ENCODE peak calls at places on chromosomes 11 and 22, in five cellular contexts. M, D, Y, P and E are unnamed samples.
A peak's percentile ranks its signal among the peaks of the same experiment; 100 is the strongest.

GRCh38 chr11:20192641-20193040 is 32.4 kb upstream of the DBX1 start:
- DNase-seq in M (no peak), Y (no peak), D (no peak), P (no peak), E (no peak)

GRCh38 chr22:44080936-44081853 is 57.1 kb downstream of the PARVB start:
- DNase-seq in M (peak; percentile 79), P (peak; percentile 76), D (peak; percentile 64), Y (peak; percentile 72), E (peak; percentile 88)

GRCh38 chr11:120810251-120810650 is 213.7 kb upstream of the TBCEL start:
- DNase-seq in M (no peak), Y (no peak), D (peak; percentile 4), P (no peak), E (no peak)

GRCh38 chr11:20160425-20161229 is at the start of gene DBX1:
- DNase-seq in Y (no peak), D (no peak), P (no peak), M (no peak), E (no peak)

GRCh38 chr11:3885855-3886254 is 30.4 kb downstream of the STIM1 start:
- DNase-seq in P (no peak), M (no peak), D (no peak), Y (no peak), E (no peak)

GRCh38 chr11:35389897-35390462 is 29.4 kb downstream of the SLC1A2 start:
- DNase-seq in P (no peak), Y (no peak), D (no peak), M (no peak), E (no peak)

GRCh38 chr11:63829823-63830489 is 9.0 kb upstream of the MARK2 start:
- DNase-seq in M (no peak), D (peak; percentile 46), Y (no peak), P (no peak), E (no peak)

GRCh38 chr11:120510406-120511115 is 987 bp upstream of the GRIK4 start:
- DNase-seq in D (no peak), P (no peak), M (no peak), Y (no peak), E (no peak)

GRCh38 chr11:67293090-67293489 is 4.0 kb downstream of the ANKRD13D start:
- DNase-seq in M (no peak), Y (no peak), D (peak; percentile 84), P (no peak), E (no peak)

GRCh38 chr22:38230108-38230825 is 28.5 kb downstream of the MAFF start:
- DNase-seq in Y (peak; percentile 61), D (peak; percentile 47), M (no peak), P (no peak), E (peak; percentile 40)

GRCh38 chr22:20604776-20605221 is 97.4 kb downstream of the MED15 start:
- DNase-seq in P (no peak), D (no peak), M (no peak), Y (no peak), E (no peak)

GRCh38 chr11:19861171-19861570 is 148.5 kb downstream of the NAV2 start:
- DNase-seq in D (no peak), Y (no peak), M (no peak), P (no peak), E (no peak)

GRCh38 chr11:121426476-121427454 is 25.3 kb upstream of the SORL1 start:
- DNase-seq in D (no peak), P (no peak), Y (peak; percentile 57), M (no peak), E (no peak)

GRCh38 chr11:119100246-119100959 is 1.2 kb downstream of the DPAGT1 start:
- DNase-seq in D (peak; percentile 65), Y (no peak), M (no peak), P (no peak), E (peak; percentile 60)

GRCh38 chr11:64711138-64711943 is 11.7 kb downstream of the NRXN2 start:
- DNase-seq in P (no peak), Y (no peak), D (no peak), M (no peak), E (no peak)

GRCh38 chr11:19311306-19312030 is 70.7 kb upstream of the E2F8 start:
- DNase-seq in D (peak; percentile 61), M (peak; percentile 22), P (no peak), Y (peak; percentile 52), E (peak; percentile 74)

GRCh38 chr11:100639140-100639539 is 47.9 kb upstream of the ARHGAP42 start:
- DNase-seq in P (no peak), D (peak; percentile 29), Y (no peak), M (peak; percentile 18), E (peak; percentile 68)

GRCh38 chr11:113014731-113015455 is 53.7 kb downstream of the NCAM1 start:
- DNase-seq in M (peak; percentile 53), Y (peak; percentile 71), D (no peak), P (no peak), E (no peak)

GRCh38 chr11:119509969-119510401 is 87.0 kb upstream of the THY1 start:
- DNase-seq in M (no peak), P (no peak), D (peak; percentile 97), Y (peak; percentile 22), E (peak; percentile 83)

GRCh38 chr11:114044042-114044871 is 15.3 kb upstream of the ZBTB16 start:
- DNase-seq in Y (peak; percentile 33), P (no peak), M (no peak), D (no peak), E (no peak)

GRCh38 chr11:75140269-75141138 is 10.4 kb upstream of the SLCO2B1 start:
- DNase-seq in M (peak; percentile 51), D (peak; percentile 18), P (peak; percentile 65), Y (peak; percentile 69), E (peak; percentile 62)

GRCh38 chr11:119928047-119928446 is 199.0 kb upstream of the NECTIN1 start:
- DNase-seq in M (no peak), D (no peak), Y (no peak), P (no peak), E (no peak)

GRCh38 chr11:45289369-45289768 is 3.2 kb upstream of the SYT13 start:
- DNase-seq in M (no peak), Y (no peak), D (peak; percentile 83), P (no peak), E (peak; percentile 34)

GRCh38 chr11:118340437-118340836 is 2.1 kb downstream of the CD3D start:
- DNase-seq in M (no peak), P (no peak), D (no peak), Y (no peak), E (no peak)

GRCh38 chr22:37026325-37026724 is 6.8 kb downstream of the MPST start:
- DNase-seq in M (no peak), P (no peak), Y (peak; percentile 41), D (no peak), E (no peak)

GRCh38 chr11:113148652-113149051 is 165.7 kb upstream of the TTC12 start:
- DNase-seq in Y (no peak), D (no peak), M (no peak), P (no peak), E (no peak)

GRCh38 chr11:127074151-127074761 is 73.7 kb upstream of the KIRREL3 start:
- DNase-seq in M (no peak), D (peak; percentile 9), P (no peak), Y (no peak), E (peak; percentile 59)

GRCh38 chr11:14908214-14908880 is 16.3 kb upstream of the CYP2R1 start:
- DNase-seq in Y (no peak), P (no peak), M (no peak), D (peak; percentile 47), E (peak; percentile 54)

GRCh38 chr11:10504490-10504889 is 36.5 kb downstream of the RNF141 start:
- DNase-seq in P (no peak), M (no peak), Y (no peak), D (no peak), E (no peak)

GRCh38 chr11:285021-285893 is 3.7 kb upstream of the PGGHG start:
- DNase-seq in Y (no peak), P (peak; percentile 43), D (no peak), M (peak; percentile 8), E (no peak)

GRCh38 chr11:22670803-22671202 is 4.4 kb downstream of the GAS2 start:
- DNase-seq in M (no peak), P (no peak), Y (no peak), D (no peak), E (no peak)

GRCh38 chr22:38455530-38456271 is 702 bp upstream of the KCNJ4 start:
- DNase-seq in M (no peak), D (no peak), P (no peak), Y (no peak), E (peak; percentile 60)

GRCh38 chr11:60835472-60835871 is 6.4 kb upstream of the CCDC86 start:
- DNase-seq in Y (no peak), M (no peak), D (peak; percentile 58), P (no peak), E (no peak)

GRCh38 chr11:35567737-35568465 is 42.5 kb upstream of the PAMR1 start:
- DNase-seq in M (no peak), P (no peak), D (no peak), Y (no peak), E (no peak)

GRCh38 chr11:18452927-18453326 is 2.7 kb upstream of the LDHAL6A start:
- DNase-seq in P (no peak), Y (no peak), D (peak; percentile 68), M (no peak), E (peak; percentile 19)

GRCh38 chr11:2401436-2401984 is 960 bp downstream of the TSSC4 start:
- DNase-seq in D (no peak), Y (no peak), M (no peak), P (no peak), E (no peak)
- H3K4me3 ChIP-seq in D (peak overlapping the region; percentile 99), Y (peak overlapping the region; percentile 91), M (peak overlapping the region; percentile 85), P (peak overlapping the region; percentile 100), E (peak overlapping the region; percentile 100)

DNA sequence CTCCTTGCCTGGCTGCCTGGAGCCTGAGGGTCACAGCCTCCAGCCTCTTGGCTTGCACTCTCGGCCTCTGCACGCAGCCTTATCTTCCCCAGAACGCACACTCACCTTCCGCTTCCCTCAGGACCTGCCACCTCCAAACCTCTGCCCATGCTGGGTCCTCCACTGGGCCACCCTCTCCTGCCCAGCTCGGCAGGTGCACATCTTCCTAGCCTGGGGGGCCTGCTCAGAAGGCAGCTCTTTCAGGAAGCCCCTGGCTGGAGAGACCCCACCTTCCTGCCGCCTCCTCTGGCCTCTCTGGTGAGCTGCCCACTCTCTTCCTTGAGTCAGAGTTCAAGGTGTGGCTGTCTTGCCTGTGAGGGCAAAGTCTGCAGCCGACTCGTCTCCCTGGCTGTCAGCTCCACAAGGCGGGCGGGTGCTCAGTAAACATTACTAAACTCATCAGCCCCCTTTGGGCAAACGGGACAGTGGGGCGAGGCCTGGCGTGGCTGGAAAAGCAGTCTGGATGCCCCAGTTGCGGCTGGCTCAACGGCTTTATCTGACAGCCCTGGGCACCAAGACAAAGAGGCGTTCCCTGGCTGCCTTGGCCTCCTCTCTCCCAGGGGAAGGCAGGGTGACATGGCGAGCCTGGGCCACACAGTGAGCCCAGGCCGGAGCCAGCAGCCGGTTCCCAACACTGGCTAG is 1.7 kb upstream of the LINC01488 start:
- DNase-seq in D (no peak), M (no peak), P (peak; percentile 82), Y (peak; percentile 50), E (no peak)
- H3K4me3 ChIP-seq in D (no peak overlapping the region), M (no peak overlapping the region), P (no peak overlapping the region), Y (no peak overlapping the region), E (no peak overlapping the region)

DNA sequence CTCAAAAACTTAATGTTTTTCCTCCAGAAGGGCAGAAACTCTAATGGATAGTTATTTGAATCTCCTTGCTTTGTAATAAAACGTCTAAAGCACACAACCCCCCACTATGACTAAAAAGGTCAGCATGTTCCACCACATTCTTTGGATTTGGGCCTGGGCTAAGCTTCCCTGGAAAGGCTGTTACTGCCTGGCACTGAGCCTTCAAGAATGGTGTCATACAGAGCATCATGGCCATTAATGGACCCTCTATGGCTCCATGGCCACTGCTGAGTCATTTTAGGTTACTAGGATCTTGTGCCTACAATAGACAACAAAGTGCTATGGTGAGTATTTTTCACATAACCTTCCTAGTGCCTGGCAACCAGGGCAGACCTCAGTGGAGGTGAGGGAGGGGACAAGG is 242.6 kb upstream of the FAT3 start:
- DNase-seq in P (no peak), M (peak; percentile 25), Y (no peak), D (peak; percentile 99), E (peak; percentile 0)
- H3K4me3 ChIP-seq in P (no peak overlapping the region), M (no peak overlapping the region), Y (no peak overlapping the region), D (no peak overlapping the region), E (peak overlapping the region; percentile 70)

GRCh38 chr11:94400075-94400838 is 962 bp downstream of the GPR83 start:
- DNase-seq in Y (no peak), P (no peak), M (no peak), D (no peak), E (no peak)
- H3K4me3 ChIP-seq in Y (peak overlapping the region; percentile 65), P (no peak overlapping the region), M (no peak overlapping the region), D (no peak overlapping the region), E (peak overlapping the region; percentile 78)